ENCODE peak calls at places on chromosomes 1 and 21, in five cellular contexts. A, Q, Z, F and T are unnamed samples.

GRCh38 chr1:36327421-36328087 is 4.1 kb upstream of the EVA1B start:
- DNase-seq in Z (no peak), A (no peak), Q (no peak), F (no peak), T (peak)

GRCh38 chr1:31182352-31182751 is 57.3 kb downstream of the NKAIN1 start:
- DNase-seq in F (peak), A (peak), Z (peak), Q (peak), T (peak)

GRCh38 chr1:246651012-246651411 is 73.2 kb upstream of the SCCPDH start:
- DNase-seq in Q (no peak), Z (no peak), A (no peak), F (no peak), T (no peak)

GRCh38 chr1:208178091-208178529 is 66.1 kb downstream of the PLXNA2 start:
- DNase-seq in Q (no peak), A (no peak), Z (no peak), F (no peak), T (peak)

GRCh38 chr1:206698011-206698410 is 13.3 kb downstream of the MAPKAPK2 start:
- DNase-seq in Z (no peak), Q (no peak), A (no peak), F (no peak), T (no peak)

GRCh38 chr1:110677016-110677415 is 2.3 kb upstream of the KCNA3 start:
- DNase-seq in F (no peak), Z (no peak), Q (no peak), A (no peak), T (peak)

GRCh38 chr21:31987696-31988095 is 114.9 kb downstream of the HUNK start:
- DNase-seq in Z (peak), F (no peak), A (no peak), Q (no peak), T (no peak)

GRCh38 chr1:28668956-28669719 is 554 bp downstream of the GMEB1 start:
- DNase-seq in A (peak), Z (peak), F (no peak), Q (no peak), T (peak)

GRCh38 chr1:37307907-37308570 is 166.3 kb upstream of the ZC3H12A start:
- DNase-seq in A (no peak), F (no peak), Q (no peak), Z (no peak), T (no peak)

GRCh38 chr1:149978547-149979023 is 31.9 kb downstream of the OTUD7B start:
- DNase-seq in A (no peak), Q (no peak), F (no peak), Z (no peak), T (no peak)

GRCh38 chr1:112803906-112804762 is 89.0 kb upstream of the PPM1J start:
- DNase-seq in F (peak), Z (peak), A (peak), Q (no peak), T (peak)

DNA sequence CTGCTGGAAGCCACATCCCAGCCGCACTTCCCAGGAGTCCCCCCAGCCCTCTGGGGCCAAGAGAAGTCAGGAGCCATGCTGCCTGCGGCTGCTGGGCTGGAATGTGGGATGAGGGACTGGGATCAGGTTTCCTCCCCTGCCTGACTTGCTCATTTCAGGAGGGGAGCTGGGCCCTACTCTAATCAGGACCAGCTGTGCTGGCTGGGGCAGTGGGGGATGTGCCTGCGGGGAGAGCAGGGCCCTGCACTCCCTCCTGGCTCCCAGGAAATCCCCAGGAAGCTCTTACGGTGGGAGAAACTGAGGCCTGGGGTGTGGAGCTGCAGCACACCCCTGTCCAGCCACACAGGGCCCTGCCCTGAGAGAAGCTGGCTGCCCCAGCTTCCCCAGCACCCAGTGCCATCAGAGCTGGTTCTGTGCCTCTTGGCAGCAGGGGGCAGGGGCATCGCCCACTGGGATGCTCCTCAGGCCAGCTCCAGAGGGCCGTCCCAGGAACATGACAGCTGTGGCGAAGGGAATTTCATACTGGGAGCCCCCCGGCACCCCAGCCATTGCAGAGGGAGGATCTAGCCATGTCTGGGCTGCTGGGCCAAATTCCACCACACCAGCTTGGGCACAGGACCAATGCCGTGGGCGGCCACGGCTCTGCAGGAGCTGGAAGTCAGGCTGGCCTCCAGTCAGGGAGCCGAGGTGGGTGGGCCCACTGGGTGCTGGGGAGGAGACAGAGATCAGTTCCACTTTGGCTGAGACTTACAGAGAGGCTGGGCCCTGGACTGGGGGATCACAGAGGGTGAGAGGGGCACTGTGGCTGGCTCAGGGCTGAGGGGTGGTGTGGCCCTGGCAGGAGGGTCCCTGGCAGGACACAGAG is 21.3 kb upstream of the PRSS38 start:
- DNase-seq in A (no peak), Z (peak), Q (peak), F (peak), T (peak)
- TF ChIP-seq CTCF in A (no peak), Z (no peak), Q (no peak), F (no peak), T (no peak)

GRCh38 chr1:220928320-220928719 is 49.1 kb downstream of the HLX start:
- DNase-seq in Q (no peak), F (no peak), A (no peak), Z (no peak), T (no peak)
- TF ChIP-seq CTCF in Q (no peak), F (no peak), A (no peak), Z (no peak), T (no peak)

DNA sequence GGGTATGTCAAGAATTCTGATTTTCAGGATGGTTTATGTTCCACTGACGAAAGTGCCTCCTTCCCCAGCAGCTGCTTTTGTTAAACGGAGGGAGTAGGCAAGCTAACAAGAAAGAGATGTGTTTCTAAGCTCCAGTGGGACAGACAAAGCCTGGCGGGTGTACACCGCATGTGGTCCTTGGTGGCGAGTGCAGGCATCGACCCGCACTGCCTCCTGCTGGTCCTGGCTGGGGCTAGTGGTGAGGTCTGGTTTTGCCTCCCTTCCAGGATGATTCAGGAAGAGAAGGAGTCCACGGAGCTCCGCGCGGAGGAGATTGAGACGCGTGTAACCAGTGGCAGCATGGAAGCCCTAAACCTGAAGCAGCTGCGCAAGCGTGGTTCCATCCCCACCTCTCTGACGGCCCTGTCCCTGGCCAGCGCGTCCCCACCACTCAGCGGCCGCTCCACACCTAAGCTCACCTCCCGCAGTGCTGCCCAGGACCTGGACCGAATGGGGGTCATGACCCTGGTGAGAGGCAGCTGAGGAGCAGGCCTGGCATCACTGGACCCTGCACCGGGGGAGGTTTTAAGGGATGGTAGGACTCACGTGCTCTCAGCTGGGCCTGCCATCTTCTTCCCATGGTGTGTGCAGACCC is 29.0 kb downstream of the PPFIA4 start:
- DNase-seq in F (no peak), Q (no peak), Z (peak), A (no peak), T (no peak)
- TF ChIP-seq CTCF in F (no peak), Q (peak), Z (peak), A (no peak), T (no peak)

DNA sequence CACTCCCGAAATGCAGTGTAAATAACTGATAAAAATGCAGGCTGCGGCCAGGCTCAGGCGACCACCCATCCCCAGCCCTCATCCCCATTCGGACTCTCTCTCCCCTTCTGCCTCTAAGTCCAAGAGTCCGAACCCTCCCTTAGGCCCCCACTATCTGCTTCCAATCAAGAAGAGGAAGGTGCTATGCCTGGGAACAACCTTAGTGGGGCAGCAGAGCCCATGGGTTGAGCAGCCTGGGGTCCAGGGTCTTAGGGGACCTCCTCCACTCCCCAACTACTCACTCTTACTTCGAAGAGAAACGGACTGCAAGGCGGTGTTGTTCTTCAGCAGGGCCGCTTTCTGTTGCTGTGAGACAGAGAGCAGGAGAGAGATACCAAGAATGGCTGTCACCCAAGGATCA is 12.2 kb downstream of the ARHGEF2 start:
- DNase-seq in Q (no peak), Z (peak), A (no peak), F (no peak), T (no peak)
- TF ChIP-seq CTCF in Q (peak), Z (peak), A (no peak), F (peak), T (no peak)